ENCODE peak calls at places on chromosomes 13 and 19, in six cellular contexts. One of them, this sample, is unnamed.

GRCh38 chr13:39047560-39047959 is 9.3 kb downstream of the NHLRC3 start:
- DNase-seq in astrocyte: no peak
- DNase-seq in kidney: no peak
- DNase-seq in B cell: no peak
- DNase-seq in HepG2: no peak
- DNase-seq in gastrocnemius medialis: no peak
- DNase-seq in this sample: no peak

GRCh38 chr19:27966390-27966816 is 1246.5 kb downstream of the UQCRFS1 start:
- DNase-seq in astrocyte: no peak
- DNase-seq in kidney: no peak
- DNase-seq in B cell: no peak
- DNase-seq in HepG2: no peak
- DNase-seq in gastrocnemius medialis: no peak
- DNase-seq in this sample: no peak

GRCh38 chr13:21749410-21749809 is 78.5 kb downstream of the FGF9 start:
- DNase-seq in astrocyte: peak; percentile 54
- DNase-seq in kidney: no peak
- DNase-seq in B cell: no peak
- DNase-seq in HepG2: peak; percentile 32
- DNase-seq in gastrocnemius medialis: no peak
- DNase-seq in this sample: no peak

GRCh38 chr13:45194081-45194939 is 6.5 kb downstream of the KCTD4 start:
- DNase-seq in astrocyte: peak; percentile 63
- DNase-seq in kidney: no peak
- DNase-seq in B cell: no peak
- DNase-seq in HepG2: no peak
- DNase-seq in gastrocnemius medialis: no peak
- DNase-seq in this sample: no peak

GRCh38 chr19:46000497-46001246 is 5.4 kb downstream of the CCDC61 start:
- DNase-seq in astrocyte: no peak
- DNase-seq in kidney: peak; percentile 80
- DNase-seq in B cell: peak; percentile 83
- DNase-seq in HepG2: no peak
- DNase-seq in gastrocnemius medialis: no peak
- DNase-seq in this sample: peak; percentile 79

GRCh38 chr13:102089177-102089576 is 312.7 kb downstream of the FGF14 start:
- DNase-seq in astrocyte: no peak
- DNase-seq in kidney: no peak
- DNase-seq in B cell: no peak
- DNase-seq in HepG2: no peak
- DNase-seq in gastrocnemius medialis: no peak
- DNase-seq in this sample: no peak

GRCh38 chr19:14632286-14632685 is 42.4 kb downstream of the ADGRE3 start:
- DNase-seq in astrocyte: no peak
- DNase-seq in kidney: no peak
- DNase-seq in B cell: peak; percentile 33
- DNase-seq in HepG2: peak; percentile 32
- DNase-seq in gastrocnemius medialis: no peak
- DNase-seq in this sample: peak; percentile 26

GRCh38 chr13:42526276-42526675 is 47.7 kb upstream of the TNFSF11 start:
- DNase-seq in astrocyte: no peak
- DNase-seq in kidney: no peak
- DNase-seq in B cell: no peak
- DNase-seq in HepG2: no peak
- DNase-seq in gastrocnemius medialis: no peak
- DNase-seq in this sample: no peak

GRCh38 chr13:39209731-39210633 is 171.7 kb downstream of the NHLRC3 start:
- DNase-seq in astrocyte: no peak
- DNase-seq in kidney: no peak
- DNase-seq in B cell: no peak
- DNase-seq in HepG2: no peak
- DNase-seq in gastrocnemius medialis: no peak
- DNase-seq in this sample: no peak

GRCh38 chr13:112443191-112444000 is 67.2 kb downstream of the SPACA7 start:
- DNase-seq in astrocyte: no peak
- DNase-seq in kidney: peak; percentile 55
- DNase-seq in B cell: no peak
- DNase-seq in HepG2: no peak
- DNase-seq in gastrocnemius medialis: no peak
- DNase-seq in this sample: peak; percentile 28
- TF ChIP-seq CTCF in astrocyte: no peak
- TF ChIP-seq CTCF in kidney: no peak
- TF ChIP-seq CTCF in B cell: no peak
- TF ChIP-seq CTCF in HepG2: peak; percentile 45
- TF ChIP-seq CTCF in gastrocnemius medialis: no peak
- TF ChIP-seq CTCF in this sample: no peak

GRCh38 chr19:34676697-34677385 is at the start of gene SCGB2B2:
- DNase-seq in astrocyte: no peak
- DNase-seq in kidney: no peak
- DNase-seq in B cell: peak; percentile 78
- DNase-seq in HepG2: no peak
- DNase-seq in gastrocnemius medialis: no peak
- DNase-seq in this sample: peak; percentile 77
- TF ChIP-seq CTCF in astrocyte: no peak
- TF ChIP-seq CTCF in kidney: no peak
- TF ChIP-seq CTCF in B cell: no peak
- TF ChIP-seq CTCF in HepG2: no peak
- TF ChIP-seq CTCF in gastrocnemius medialis: no peak
- TF ChIP-seq CTCF in this sample: no peak

GRCh38 chr19:58499021-58499927 is 12.5 kb downstream of the SLC27A5 start:
- DNase-seq in astrocyte: peak; percentile 92
- DNase-seq in kidney: peak; percentile 100
- DNase-seq in B cell: peak; percentile 94
- DNase-seq in HepG2: peak; percentile 98
- DNase-seq in gastrocnemius medialis: peak; percentile 99
- DNase-seq in this sample: peak; percentile 100
- TF ChIP-seq CTCF in astrocyte: peak; percentile 23
- TF ChIP-seq CTCF in kidney: peak; percentile 3
- TF ChIP-seq CTCF in B cell: peak; percentile 45
- TF ChIP-seq CTCF in HepG2: peak; percentile 67
- TF ChIP-seq CTCF in gastrocnemius medialis: peak; percentile 52
- TF ChIP-seq CTCF in this sample: no peak

DNA sequence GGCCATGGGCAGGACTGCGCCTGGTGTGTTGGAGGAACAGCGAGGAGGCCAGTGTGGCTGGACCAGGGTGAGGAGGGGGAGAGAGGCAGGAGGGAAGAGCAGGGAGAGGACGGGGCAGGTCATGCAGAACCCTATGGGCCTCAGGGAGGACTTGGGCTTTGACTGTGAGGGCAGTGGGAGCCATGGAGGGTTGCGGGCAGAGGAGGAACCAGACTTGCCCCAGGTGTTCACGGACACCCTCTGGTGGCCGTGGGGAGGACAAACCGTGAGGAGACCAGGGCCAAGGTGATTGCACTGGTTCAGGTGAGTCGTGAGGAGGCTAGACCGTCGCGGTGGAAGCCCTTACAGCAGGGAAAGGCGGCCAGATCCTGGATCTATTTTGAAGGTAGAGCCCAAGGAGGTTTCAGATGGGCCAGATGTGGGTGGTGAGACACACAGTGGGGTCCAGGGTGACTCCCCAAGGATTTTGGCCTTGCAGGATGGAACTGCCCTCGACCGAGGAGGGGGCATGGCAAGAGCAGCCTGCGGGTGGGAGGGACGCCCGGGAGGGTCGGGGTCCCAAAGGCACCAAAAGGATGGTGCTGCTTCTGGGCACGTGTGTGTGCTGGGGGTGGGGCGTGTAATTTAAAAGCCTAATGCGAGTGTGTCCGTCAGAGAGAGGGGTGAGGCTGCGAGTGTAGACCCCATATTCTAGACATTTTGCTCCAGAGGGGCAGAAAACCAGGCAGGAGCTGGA is 2.7 kb upstream of the REXO1 start:
- DNase-seq in astrocyte: no peak
- DNase-seq in kidney: no peak
- DNase-seq in B cell: no peak
- DNase-seq in HepG2: no peak
- DNase-seq in gastrocnemius medialis: no peak
- DNase-seq in this sample: no peak
- TF ChIP-seq CTCF in astrocyte: no peak
- TF ChIP-seq CTCF in kidney: no peak
- TF ChIP-seq CTCF in B cell: peak; percentile 4
- TF ChIP-seq CTCF in HepG2: peak; percentile 43
- TF ChIP-seq CTCF in gastrocnemius medialis: no peak
- TF ChIP-seq CTCF in this sample: no peak

DNA sequence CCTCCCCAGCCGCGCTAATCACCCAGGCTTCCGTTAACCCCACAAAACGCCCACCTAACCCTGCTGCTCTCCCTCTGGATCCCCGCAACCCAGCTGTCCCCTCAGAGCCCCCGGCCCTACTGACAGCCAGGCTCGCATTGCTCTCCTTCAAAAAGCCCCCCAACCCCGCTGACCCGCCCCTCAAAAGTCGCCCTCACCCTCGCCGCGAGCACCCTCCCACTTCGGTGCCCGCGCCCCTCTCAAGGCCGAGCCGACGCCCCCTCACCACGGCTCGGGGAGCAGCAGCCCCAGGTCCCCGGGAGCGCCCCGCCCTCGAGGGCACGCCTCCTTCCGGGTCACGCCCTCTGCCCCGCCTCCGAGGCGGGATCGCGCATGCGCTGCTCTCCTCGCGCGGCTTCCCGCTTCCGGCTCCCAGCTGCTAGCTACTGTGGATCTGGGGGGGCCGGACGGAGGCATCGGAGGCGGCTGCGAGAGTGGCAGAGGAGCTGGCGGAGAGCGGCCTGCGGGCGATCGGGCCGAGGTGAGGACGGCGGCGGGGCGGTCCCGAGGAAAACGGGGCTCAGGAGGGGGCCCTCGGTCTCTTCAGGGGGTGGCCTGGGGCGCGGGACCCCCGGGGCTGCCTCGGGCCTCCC is 46.1 kb downstream of the ARHGEF18 start:
- DNase-seq in astrocyte: peak; percentile 68
- DNase-seq in kidney: peak; percentile 96
- DNase-seq in B cell: peak; percentile 93
- DNase-seq in HepG2: peak; percentile 73
- DNase-seq in gastrocnemius medialis: peak; percentile 70
- DNase-seq in this sample: peak; percentile 88
- TF ChIP-seq CTCF in astrocyte: no peak
- TF ChIP-seq CTCF in kidney: peak; percentile 1
- TF ChIP-seq CTCF in B cell: no peak
- TF ChIP-seq CTCF in HepG2: peak; percentile 46
- TF ChIP-seq CTCF in gastrocnemius medialis: no peak
- TF ChIP-seq CTCF in this sample: no peak

GRCh38 chr13:71477735-71478134 is 389.3 kb downstream of the DACH1 start:
- DNase-seq in astrocyte: no peak
- DNase-seq in kidney: no peak
- DNase-seq in B cell: no peak
- DNase-seq in HepG2: no peak
- DNase-seq in gastrocnemius medialis: no peak
- DNase-seq in this sample: no peak
- TF ChIP-seq CTCF in astrocyte: peak; percentile 53
- TF ChIP-seq CTCF in kidney: peak; percentile 8
- TF ChIP-seq CTCF in B cell: no peak
- TF ChIP-seq CTCF in HepG2: peak; percentile 26
- TF ChIP-seq CTCF in gastrocnemius medialis: no peak
- TF ChIP-seq CTCF in this sample: peak; percentile 45